ENCODE peak calls at places on chromosome 9, in four cellular contexts. Y is HepG2, A is WTC11, I is K562. K is an unnamed sample.

GRCh38 chr9:35519697-35520403 is 29.9 kb downstream of the RUSC2 start:
- DNase-seq in Y (no peak), I (no peak), A (no peak), K (no peak)

GRCh38 chr9:82206490-82206889 is 217.9 kb downstream of the SPATA31D1 start:
- DNase-seq in I (no peak), Y (no peak), A (no peak), K (no peak)

GRCh38 chr9:92717201-92718085 is 47.2 kb downstream of the BICD2 start:
- DNase-seq in A (peak), I (no peak), Y (no peak), K (no peak)

GRCh38 chr9:112844771-112845542 is 45.7 kb downstream of the SLC46A2 start:
- DNase-seq in A (peak), Y (peak), I (peak), K (peak)

GRCh38 chr9:74645007-74645639 is 148.0 kb downstream of the RORB start:
- DNase-seq in I (peak), Y (peak), A (no peak), K (peak)

GRCh38 chr9:97480749-97481148 is 20.7 kb upstream of the TMOD1 start:
- DNase-seq in I (no peak), Y (no peak), A (no peak), K (no peak)

GRCh38 chr9:84940294-84940693 is 270.8 kb downstream of the NTRK2 start:
- DNase-seq in A (no peak), I (no peak), Y (no peak), K (no peak)

GRCh38 chr9:112380771-112381181 is 868 bp downstream of the HSDL2 start:
- DNase-seq in I (no peak), Y (peak), A (no peak), K (no peak)

DNA sequence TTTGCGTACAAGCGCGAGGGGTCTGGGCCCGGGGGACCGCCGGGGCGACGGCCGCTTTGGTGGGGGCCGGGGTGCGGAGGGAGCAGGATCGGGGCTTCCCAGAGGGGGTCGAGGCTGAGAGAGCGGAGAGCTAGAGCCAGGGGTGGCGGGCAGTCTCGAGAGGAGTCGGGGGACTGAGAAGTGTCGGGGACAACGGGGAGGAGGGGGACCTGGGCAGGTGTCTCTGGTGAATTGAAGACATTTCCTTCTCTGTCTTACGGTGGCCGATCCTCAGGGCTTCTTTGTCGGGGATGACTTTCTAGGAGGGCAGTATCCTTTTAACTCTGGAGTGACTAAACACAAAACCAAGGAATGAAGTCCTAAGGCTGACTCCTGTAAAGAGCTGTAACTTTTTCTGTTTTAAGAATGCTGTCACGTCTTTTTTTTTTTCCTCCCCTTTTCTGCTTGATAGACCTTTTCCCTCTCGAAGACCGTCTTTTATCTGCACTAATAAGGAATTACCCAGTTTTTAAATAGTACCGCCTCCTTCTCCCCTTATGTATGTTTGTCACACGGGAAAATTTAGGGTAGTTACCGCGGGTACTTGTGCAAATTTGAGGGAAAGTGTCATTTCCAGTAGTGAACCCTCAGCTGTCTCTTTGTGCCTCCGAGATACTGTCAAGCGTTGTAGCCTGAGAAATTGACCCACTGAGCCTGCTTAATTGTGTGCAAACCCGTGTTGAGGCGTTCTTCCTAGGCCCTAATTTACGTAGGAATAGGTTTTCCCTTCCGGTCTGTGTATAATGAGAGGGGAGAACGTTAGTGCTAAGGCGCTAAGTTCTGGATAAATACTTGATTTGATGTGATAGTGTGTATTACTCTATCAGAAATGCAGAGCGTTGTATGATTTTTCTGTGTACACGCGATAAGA is 888 bp downstream of the DENND4C start:
- DNase-seq in I (no peak), A (peak), Y (no peak), K (no peak)
- TF ChIP-seq ELF4 in I (no peak), A (no peak), Y (no peak), K (no peak)

DNA sequence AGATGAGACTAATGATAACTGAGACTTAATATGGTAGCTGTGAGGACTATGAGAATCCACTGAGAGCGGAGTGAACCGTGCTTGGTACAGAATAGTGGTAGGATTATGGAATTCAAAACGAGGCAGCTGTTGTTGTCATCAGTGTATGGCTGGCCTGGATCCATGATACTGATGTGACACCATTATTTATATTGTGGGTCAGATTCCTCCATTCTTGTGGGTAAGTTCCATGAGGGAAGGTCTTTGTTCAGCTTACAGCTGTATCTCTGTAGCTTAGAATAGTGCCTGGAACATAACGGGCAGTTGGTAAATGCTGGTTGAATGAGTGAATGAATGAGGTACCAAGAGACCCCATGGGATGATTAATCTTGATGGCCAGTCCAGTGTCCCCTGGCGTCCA is 61.8 kb downstream of the ACER2 start:
- DNase-seq in Y (no peak), I (no peak), A (no peak), K (no peak)
- TF ChIP-seq ELF4 in Y (no peak), I (no peak), A (no peak), K (no peak)

DNA sequence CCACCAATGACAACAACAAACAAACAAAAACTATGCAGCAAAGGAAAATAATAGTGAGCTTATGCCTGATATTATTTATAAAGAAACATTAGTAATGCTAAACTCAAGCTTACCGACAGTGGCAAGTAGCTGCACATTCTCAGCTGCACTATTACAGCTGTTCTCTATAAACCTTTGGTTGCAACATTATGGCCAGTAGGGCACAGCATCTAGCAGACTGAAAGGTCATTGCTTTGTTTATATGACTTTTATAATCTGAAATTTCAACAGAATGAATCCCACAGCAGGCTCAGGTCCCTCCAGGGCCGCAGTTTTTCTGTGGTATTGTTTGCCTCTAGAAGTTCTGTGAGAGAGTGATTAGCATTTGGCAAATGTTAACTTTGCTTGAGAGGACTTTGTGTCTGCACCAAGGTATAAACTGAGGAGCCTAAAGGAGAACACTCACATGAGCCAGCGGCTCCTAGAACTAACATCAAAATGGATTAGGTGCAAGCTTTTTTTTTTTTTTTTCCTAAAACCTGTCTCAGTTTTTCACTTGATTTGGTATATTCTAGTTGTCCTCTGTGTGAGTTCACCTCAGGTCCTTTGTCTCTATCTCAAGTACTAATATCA is 58.3 kb downstream of the IZUMO3 start:
- DNase-seq in Y (no peak), A (no peak), I (no peak), K (no peak)
- TF ChIP-seq ELF4 in Y (no peak), A (no peak), I (no peak), K (no peak)

GRCh38 chr9:6214903-6215302 is 704 bp upstream of the IL33 start:
- DNase-seq in I (no peak), Y (no peak), A (no peak), K (no peak)
- TF ChIP-seq ELF4 in I (no peak), Y (no peak), A (no peak), K (no peak)

GRCh38 chr9:109010676-109011655 is 2.3 kb downstream of the CTNNAL1 start:
- DNase-seq in A (no peak), Y (peak), I (no peak), K (no peak)
- TF ChIP-seq ELF4 in A (no peak), Y (no peak), I (no peak), K (no peak)

DNA sequence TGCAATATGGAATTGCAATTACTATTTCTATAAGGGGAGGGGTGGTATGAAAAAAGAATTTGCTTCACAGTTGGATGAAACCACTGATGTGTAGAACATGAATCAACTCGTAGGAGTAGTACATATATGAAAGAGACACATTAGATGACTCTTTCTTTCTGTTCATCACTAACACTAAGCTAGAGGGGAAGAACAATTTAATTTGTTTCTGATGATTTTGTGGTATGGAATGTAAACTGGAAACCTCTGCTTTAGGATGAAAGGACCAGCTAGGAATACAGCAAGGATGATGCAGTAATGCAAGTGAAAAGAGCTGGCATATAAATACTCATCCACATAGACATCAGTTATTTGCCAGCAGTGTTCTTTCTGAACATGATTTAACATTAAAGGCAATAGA is 113.4 kb downstream of the PAPPA start:
- DNase-seq in I (no peak), A (no peak), Y (no peak), K (no peak)
- TF ChIP-seq ELF4 in I (no peak), A (no peak), Y (no peak), K (no peak)

GRCh38 chr9:116860509-116861120 is 173.5 kb downstream of the TRIM32 start:
- DNase-seq in Y (peak), A (peak), I (peak), K (peak)
- TF ChIP-seq ELF4 in Y (no peak), A (no peak), I (no peak), K (no peak)

GRCh38 chr9:115114084-115114483 is 3.9 kb downstream of the TNC start:
- DNase-seq in I (no peak), Y (no peak), A (no peak), K (no peak)
- TF ChIP-seq ELF4 in I (no peak), Y (no peak), A (no peak), K (no peak)